ENCODE peak calls at places on chromosome 10, in ten cellular contexts. U, G, J, V, I, L, B, K, W and M are unnamed samples.

GRCh38 chr10:58697691-58698090 is 185.0 kb downstream of the BICC1 start:
- DNase-seq in J (no peak), L (no peak), W (no peak), B (no peak), V (no peak), G (no peak), I (no peak), U (no peak), K (no peak), M (no peak)

GRCh38 chr10:29102233-29102632 is 186.6 kb upstream of the LYZL1 start:
- DNase-seq in B (no peak), J (no peak), G (no peak), W (peak; percentile 60), U (no peak), L (no peak), K (no peak), V (no peak), I (peak; percentile 58), M (no peak)

GRCh38 chr10:120953897-120954296 is 102.7 kb downstream of the WDR11 start:
- DNase-seq in K (no peak), U (no peak), I (no peak), J (no peak), L (no peak), W (no peak), B (no peak), V (no peak), G (no peak), M (no peak)

GRCh38 chr10:23439920-23440875 is 1.3 kb downstream of the OTUD1 start:
- DNase-seq in I (peak; percentile 59), V (peak; percentile 23), U (peak; percentile 29), G (no peak), K (peak; percentile 42), B (peak; percentile 14), L (peak; percentile 35), W (peak; percentile 35), J (peak; percentile 26), M (no peak)

GRCh38 chr10:28281726-28282325 is 21.0 kb downstream of the MPP7 start:
- DNase-seq in L (no peak), W (no peak), U (no peak), K (no peak), J (no peak), B (no peak), V (no peak), G (no peak), I (no peak), M (no peak)

GRCh38 chr10:32489935-32490334 is 44.0 kb downstream of the CCDC7 start:
- DNase-seq in K (no peak), I (no peak), L (no peak), G (no peak), U (peak; percentile 2), V (no peak), J (no peak), B (no peak), W (no peak), M (no peak)

GRCh38 chr10:1504940-1505339 is 232.4 kb downstream of the ADARB2 start:
- DNase-seq in B (no peak), G (no peak), J (no peak), V (no peak), W (no peak), K (no peak), L (no peak), I (no peak), U (no peak), M (no peak)

GRCh38 chr10:29304259-29305030 is 15.6 kb downstream of the LYZL1 start:
- DNase-seq in W (peak; percentile 60), V (peak; percentile 69), G (peak; percentile 43), U (peak; percentile 72), L (peak; percentile 81), B (peak; percentile 67), J (peak; percentile 68), K (peak; percentile 46), I (peak; percentile 78), M (peak; percentile 23)

GRCh38 chr10:17001961-17002749 is 127.5 kb downstream of the CUBN start:
- DNase-seq in L (no peak), K (peak; percentile 43), U (peak; percentile 96), J (peak; percentile 70), W (no peak), V (peak; percentile 46), B (no peak), G (no peak), I (peak; percentile 58), M (no peak)

GRCh38 chr10:72121389-72121788 is 33.0 kb upstream of the SPOCK2 start:
- DNase-seq in B (no peak), J (no peak), W (no peak), G (no peak), K (no peak), L (no peak), I (no peak), V (no peak), U (no peak), M (no peak)

DNA sequence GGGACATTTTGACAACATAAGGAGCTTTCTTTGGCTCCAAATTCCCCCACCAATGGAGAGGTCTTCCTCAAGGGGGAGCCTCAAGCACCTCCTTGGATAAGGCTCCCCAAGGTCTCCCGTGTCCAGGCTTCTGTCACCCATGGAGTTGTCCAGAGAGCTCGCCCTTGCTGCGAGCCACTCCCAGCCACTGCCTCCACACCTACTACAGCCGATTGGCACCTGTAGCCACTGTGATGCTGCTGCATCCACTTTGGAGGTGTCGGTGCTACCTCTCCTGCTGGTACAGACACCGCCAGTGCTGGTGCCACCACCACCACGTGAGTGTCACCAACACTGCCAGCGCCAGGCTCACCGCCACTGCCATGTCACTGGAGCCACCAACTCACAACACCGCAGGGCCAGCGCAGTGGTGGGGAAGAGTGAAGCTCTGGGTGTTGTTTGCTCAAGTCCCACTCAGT is 22.1 kb upstream of the ENO4 start:
- DNase-seq in I (no peak), K (no peak), L (no peak), W (no peak), J (no peak), U (no peak), G (no peak), B (peak; percentile 6), V (no peak), M (no peak)
- TF ChIP-seq CTCF in I (no peak), K (no peak), L (no peak), W (no peak), J (no peak), U (peak; percentile 31), G (no peak), B (no peak), V (no peak), M (no peak)

DNA sequence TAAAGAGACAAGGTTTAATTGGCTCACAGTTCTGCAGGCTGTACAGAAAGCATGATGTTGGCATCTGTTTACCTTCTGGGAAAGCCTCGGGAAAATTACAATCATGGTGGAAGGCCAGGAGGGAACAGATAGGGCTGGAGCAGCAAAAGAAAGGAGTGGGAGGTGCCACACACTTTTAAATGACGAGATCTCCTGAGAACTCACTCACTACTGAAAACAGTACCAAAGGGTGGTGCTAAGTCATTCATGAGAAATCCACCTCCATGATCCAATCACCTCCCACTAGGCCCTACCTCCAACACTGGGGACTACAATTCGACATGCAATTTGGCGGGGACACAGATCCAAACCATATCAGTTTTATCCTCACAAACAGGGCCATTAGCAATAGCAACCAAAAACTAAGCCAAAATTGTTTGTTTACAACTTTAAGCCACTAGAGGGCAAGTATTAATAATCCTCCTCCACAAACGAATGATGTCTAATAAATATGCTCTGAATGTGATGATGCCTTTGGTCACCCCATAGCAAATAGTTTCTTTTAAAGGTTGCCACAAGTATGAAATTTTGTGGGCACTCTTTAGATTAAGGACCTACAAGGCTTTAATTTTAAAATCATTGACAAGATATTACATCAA is 129.2 kb upstream of the NRBF2 start:
- DNase-seq in I (peak; percentile 18), V (peak; percentile 20), U (no peak), L (no peak), K (no peak), W (no peak), G (no peak), J (no peak), B (no peak), M (no peak)
- TF ChIP-seq CTCF in I (no peak), V (peak; percentile 28), U (peak; percentile 32), L (peak; percentile 22), K (no peak), W (peak; percentile 30), G (no peak), J (no peak), B (peak; percentile 24), M (peak; percentile 30)

DNA sequence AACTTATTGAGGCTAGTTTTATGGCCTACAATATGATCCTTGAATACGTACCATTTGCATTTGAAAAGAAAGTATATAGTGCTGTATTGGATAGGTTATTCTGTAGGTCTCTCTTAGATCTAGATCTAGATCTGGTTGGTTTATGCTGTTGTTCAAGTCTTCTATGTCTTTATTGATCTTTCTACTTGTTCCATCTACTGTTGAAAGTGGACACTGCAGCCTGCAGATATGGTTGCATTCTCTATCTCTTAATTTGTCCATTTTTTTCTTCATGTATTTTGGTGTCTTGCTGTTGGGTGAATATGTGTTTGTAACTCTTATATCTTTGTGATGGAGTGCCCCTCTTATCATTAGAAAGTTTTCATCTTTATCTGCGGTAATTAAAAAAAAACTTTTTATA is 139.4 kb upstream of the PCDH15 start:
- DNase-seq in G (no peak), V (peak; percentile 0), U (no peak), K (no peak), J (no peak), B (no peak), I (no peak), L (no peak), W (no peak), M (no peak)
- TF ChIP-seq CTCF in G (no peak), V (peak; percentile 21), U (no peak), K (no peak), J (no peak), B (no peak), I (no peak), L (no peak), W (no peak), M (peak; percentile 43)

GRCh38 chr10:77961668-77962067 is 35.1 kb upstream of the DLG5 start:
- DNase-seq in L (no peak), B (no peak), J (no peak), K (no peak), U (no peak), G (no peak), V (no peak), I (no peak), W (no peak), M (no peak)

GRCh38 chr10:77962350-77963146 is 36.0 kb upstream of the DLG5 start:
- DNase-seq in W (no peak), K (no peak), L (no peak), J (no peak), I (no peak), V (no peak), U (no peak), G (no peak), B (no peak), M (no peak)

GRCh38 chr10:77963901-77964300 is 37.3 kb upstream of the DLG5 start:
- DNase-seq in W (no peak), K (no peak), G (no peak), I (no peak), U (no peak), V (no peak), J (no peak), L (no peak), B (no peak), M (no peak)

GRCh38 chr10:77967611-77968022 is 41.1 kb upstream of the DLG5 start:
- DNase-seq in W (no peak), L (peak; percentile 8), U (no peak), V (no peak), I (no peak), K (no peak), B (no peak), J (no peak), G (no peak), M (no peak)

DNA sequence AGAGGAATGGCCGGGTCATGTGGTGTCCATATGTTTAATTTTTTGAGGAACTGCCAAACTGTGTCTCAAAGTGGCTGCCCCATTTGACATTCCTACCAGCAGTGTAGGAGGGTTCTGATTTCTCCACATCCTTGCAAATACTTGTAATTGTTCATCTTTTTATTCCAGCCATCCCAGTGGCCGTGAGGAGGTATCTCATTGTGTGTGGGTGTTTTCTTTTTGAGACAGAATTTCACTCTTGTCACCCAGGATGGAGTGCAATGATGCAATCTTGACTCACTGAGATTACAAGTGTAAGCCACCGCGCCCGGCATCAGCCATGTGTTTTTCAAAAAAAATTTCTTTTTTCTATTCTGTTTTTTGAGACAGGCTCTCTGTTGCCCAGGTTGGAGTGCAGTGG is 38.7 kb upstream of the DLG5 start:
- DNase-seq in W (no peak), G (no peak), K (no peak), I (peak; percentile 76), B (peak; percentile 37), L (no peak), J (no peak), V (no peak), U (peak; percentile 89), M (no peak)
- TF ChIP-seq CTCF in W (no peak), G (no peak), K (no peak), I (no peak), B (no peak), L (no peak), J (no peak), V (no peak), U (no peak), M (no peak)